ENCODE peak calls at places on chromosome 6, in five cellular contexts. C is activated B cell treated with CpG ODN at 0.5 μM for 24 hours, M is cardiac fibroblast, Q is A549, S is bronchial epithelial cell. B is an unnamed sample.

GRCh38 chr6:3565291-3565690 is 108.4 kb upstream of the SLC22A23 start:
- DNase-seq in C (no peak), M (no peak), Q (no peak), S (no peak), B (no peak)

GRCh38 chr6:148629910-148630470 is 116.8 kb upstream of the UST start:
- DNase-seq in C (no peak), M (peak), Q (no peak), S (peak), B (no peak)

GRCh38 chr6:43097098-43097489 is 21.0 kb downstream of the PTK7 start:
- DNase-seq in C (no peak), M (no peak), Q (no peak), S (no peak), B (no peak)

GRCh38 chr6:157982580-157983438 is 1.1 kb downstream of the SYNJ2 start:
- DNase-seq in C (no peak), M (peak), Q (peak), S (no peak), B (no peak)

GRCh38 chr6:85561750-85562357 is 31.8 kb downstream of the SNX14 start:
- DNase-seq in C (no peak), M (peak), Q (no peak), S (peak), B (no peak)

GRCh38 chr6:100210138-100210872 is 216.3 kb upstream of the MCHR2 start:
- DNase-seq in C (no peak), M (no peak), Q (no peak), S (no peak), B (no peak)

GRCh38 chr6:123742626-123743025 is 61.0 kb upstream of the NKAIN2 start:
- DNase-seq in C (no peak), M (no peak), Q (no peak), S (no peak), B (no peak)

GRCh38 chr6:2876210-2877056 is 26.7 kb downstream of the SERPINB9 start:
- DNase-seq in C (no peak), M (peak), Q (peak), S (peak), B (no peak)

GRCh38 chr6:154302111-154302752 is 54.4 kb downstream of the IPCEF1 start:
- DNase-seq in C (no peak), M (peak), Q (no peak), S (peak), B (peak)

GRCh38 chr6:101396552-101397173 is 3.2 kb downstream of the GRIK2 start:
- DNase-seq in C (no peak), M (peak), Q (no peak), S (peak), B (no peak)

GRCh38 chr6:40011844-40012243 is 77.6 kb upstream of the MOCS1 start:
- DNase-seq in C (no peak), M (no peak), Q (no peak), S (peak), B (no peak)

GRCh38 chr6:16639689-16640480 is 121.4 kb downstream of the ATXN1 start:
- DNase-seq in C (no peak), M (peak), Q (peak), S (peak), B (no peak)

GRCh38 chr6:56408976-56409375 is 161.6 kb upstream of the COL21A1 start:
- DNase-seq in C (no peak), M (no peak), Q (no peak), S (no peak), B (no peak)

GRCh38 chr6:113526553-113526952 is 330.6 kb upstream of the MARCKS start:
- DNase-seq in C (no peak), M (no peak), Q (no peak), S (peak), B (no peak)

GRCh38 chr6:48766349-48766748 is 655.4 kb upstream of the PTCHD4 start:
- DNase-seq in C (no peak), M (peak), Q (no peak), S (peak), B (no peak)

GRCh38 chr6:155795173-155795796 is 339.6 kb upstream of the NOX3 start:
- DNase-seq in C (no peak), M (peak), Q (no peak), S (no peak), B (no peak)

GRCh38 chr6:150813993-150814359 is 51.5 kb upstream of the MTHFD1L start:
- DNase-seq in C (no peak), M (peak), Q (peak), S (peak), B (no peak)

GRCh38 chr6:107690864-107691661 is 133.1 kb downstream of the SCML4 start:
- DNase-seq in C (no peak), M (peak), Q (no peak), S (peak), B (no peak)

GRCh38 chr6:5905431-5906339 is 101.0 kb downstream of the NRN1 start:
- DNase-seq in C (no peak), M (peak), Q (no peak), S (peak), B (no peak)

GRCh38 chr6:29537714-29538403 is 21.7 kb downstream of the UBD start:
- DNase-seq in C (no peak), M (no peak), Q (no peak), S (no peak), B (no peak)

GRCh38 chr6:32964776-32965175 is 3.6 kb upstream of the BRD2 start:
- DNase-seq in C (no peak), M (no peak), Q (no peak), S (no peak), B (no peak)

GRCh38 chr6:106398621-106399020 is 38.1 kb downstream of the CRYBG1 start:
- DNase-seq in C (no peak), M (no peak), Q (no peak), S (no peak), B (no peak)

GRCh38 chr6:128919412-128919811 is 36.5 kb downstream of the LAMA2 start:
- DNase-seq in C (no peak), M (peak), Q (no peak), S (peak), B (no peak)

GRCh38 chr6:12149944-12150510 is 137.9 kb downstream of the HIVEP1 start:
- DNase-seq in C (no peak), M (no peak), Q (no peak), S (no peak), B (no peak)

GRCh38 chr6:144006731-144007454 is 1.2 kb downstream of the PLAGL1 start:
- DNase-seq in C (no peak), M (peak), Q (peak), S (peak), B (no peak)

GRCh38 chr6:69026243-69026642 is 391.2 kb downstream of the ADGRB3 start:
- DNase-seq in C (no peak), M (peak), Q (no peak), S (peak), B (no peak)

GRCh38 chr6:118860363-118860762 is 33.6 kb upstream of the ASF1A start:
- DNase-seq in C (no peak), M (no peak), Q (no peak), S (no peak), B (no peak)

GRCh38 chr6:7052441-7052936 is 55.3 kb upstream of the RREB1 start:
- DNase-seq in C (no peak), M (peak), Q (no peak), S (peak), B (no peak)

GRCh38 chr6:111011360-111012142 is 29.7 kb downstream of the RPF2 start:
- DNase-seq in C (no peak), M (peak), Q (peak), S (peak), B (no peak)

GRCh38 chr6:25578538-25578937 is 73.5 kb upstream of the SCGN start:
- DNase-seq in C (no peak), M (no peak), Q (no peak), S (no peak), B (no peak)

GRCh38 chr6:3755637-3756515 is 4.4 kb upstream of the PXDC1 start:
- DNase-seq in C (no peak), M (no peak), Q (no peak), S (no peak), B (no peak)

GRCh38 chr6:104623052-104623690 is 236.5 kb downstream of the HACE1 start:
- DNase-seq in C (no peak), M (no peak), Q (peak), S (peak), B (no peak)
- TF ChIP-seq CTCF in C (no peak), M (peak), Q (no peak), S (peak), B (no peak)

DNA sequence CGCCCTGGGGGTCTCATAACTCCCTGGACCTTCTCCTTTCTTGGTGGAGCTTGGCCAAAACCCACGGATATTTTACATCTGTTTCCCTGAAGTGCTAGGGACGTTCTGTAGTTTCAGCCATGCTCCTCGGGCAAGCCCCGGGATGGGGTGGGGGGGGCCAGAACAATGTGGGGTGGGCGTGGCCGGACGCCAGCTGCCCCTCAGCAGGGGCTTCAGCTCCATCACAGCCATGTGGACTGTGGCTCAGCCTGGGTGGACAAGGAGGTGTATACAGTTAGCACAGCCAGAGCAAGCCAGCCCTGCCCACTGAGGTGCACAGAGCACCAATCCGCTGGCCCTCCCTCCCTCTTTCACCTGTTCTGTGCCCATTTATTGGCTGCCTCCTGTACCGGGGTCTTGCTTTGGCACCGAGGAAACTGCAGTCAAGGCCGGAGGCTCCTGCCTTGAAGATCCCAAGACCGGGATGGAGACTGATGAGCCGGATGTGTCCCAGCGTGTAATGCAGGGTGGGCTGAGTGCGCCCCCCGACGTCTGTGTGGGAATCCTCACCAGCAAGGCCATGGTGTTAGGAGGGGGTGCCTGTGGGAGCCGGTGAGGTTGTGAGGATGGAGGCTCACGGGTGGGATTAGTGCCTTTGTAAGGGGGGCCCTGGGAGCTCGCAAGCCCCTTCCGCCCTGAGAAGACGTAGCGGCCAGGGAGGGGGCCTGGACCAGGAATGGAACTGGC is 28.0 kb downstream of the FRMD1 start:
- DNase-seq in C (no peak), M (no peak), Q (no peak), S (no peak), B (peak)
- TF ChIP-seq CTCF in C (no peak), M (peak), Q (no peak), S (no peak), B (no peak)

GRCh38 chr6:160933256-160933655 is 58.3 kb upstream of the MAP3K4 start:
- DNase-seq in C (no peak), M (no peak), Q (no peak), S (no peak), B (no peak)
- TF ChIP-seq CTCF in C (no peak), M (peak), Q (no peak), S (peak), B (no peak)

DNA sequence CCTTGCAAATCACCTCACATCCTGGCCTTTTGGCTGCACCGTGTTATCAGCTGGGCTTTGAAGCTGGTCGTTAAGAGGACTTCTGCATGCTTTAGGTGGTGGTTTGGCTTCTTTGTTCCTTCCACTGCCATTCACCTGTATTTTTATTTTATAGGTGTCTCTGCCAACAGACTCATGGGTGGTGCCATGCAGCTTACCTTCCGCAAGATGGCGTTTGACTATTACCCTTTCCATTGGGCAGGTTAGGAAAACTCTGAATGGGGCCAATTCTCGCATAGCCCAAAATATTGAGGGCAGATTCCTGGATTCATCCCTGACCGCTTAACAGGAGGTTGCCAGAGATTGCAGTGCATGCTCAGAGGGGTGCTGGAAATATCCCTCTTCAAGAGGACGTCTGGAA is 32.4 kb downstream of the TAF11 start:
- DNase-seq in C (no peak), M (no peak), Q (no peak), S (no peak), B (no peak)
- TF ChIP-seq CTCF in C (no peak), M (no peak), Q (no peak), S (peak), B (no peak)

DNA sequence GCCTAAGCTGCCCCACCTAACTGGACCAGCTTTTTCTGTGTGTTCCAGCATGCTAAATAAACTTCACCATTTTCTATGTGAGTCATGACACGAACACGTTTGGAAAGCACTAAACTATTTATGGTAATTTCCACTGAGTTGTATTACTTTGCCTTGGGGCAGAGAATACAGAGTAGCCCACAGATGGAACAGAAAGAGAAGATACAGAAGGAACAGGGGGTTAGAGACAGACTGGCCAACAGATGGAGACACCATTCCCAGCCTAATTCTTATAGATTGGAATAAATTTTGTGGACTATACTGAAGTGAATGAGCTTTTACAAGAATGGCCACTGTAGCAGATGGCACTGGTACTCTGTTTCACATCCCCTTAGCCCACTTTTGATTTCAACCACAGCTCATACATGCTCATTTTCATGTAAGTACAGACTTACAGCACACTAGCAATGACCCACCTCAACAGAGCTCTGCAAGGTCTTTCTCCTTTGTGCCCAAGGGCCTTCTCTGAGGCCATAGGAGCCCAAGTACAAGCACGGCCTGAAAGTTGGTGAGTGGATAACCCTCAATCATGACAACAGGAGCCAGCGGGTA is 13.1 kb upstream of the NT5DC1 start:
- DNase-seq in C (peak), M (peak), Q (no peak), S (peak), B (no peak)
- TF ChIP-seq CTCF in C (no peak), M (no peak), Q (no peak), S (no peak), B (no peak)

GRCh38 chr6:38805127-38805655 is 90.1 kb downstream of the DNAH8 start:
- DNase-seq in C (no peak), M (no peak), Q (no peak), S (no peak), B (no peak)
- TF ChIP-seq CTCF in C (no peak), M (no peak), Q (no peak), S (no peak), B (no peak)

GRCh38 chr6:137945149-137945498 is 78.1 kb downstream of the TNFAIP3 start:
- DNase-seq in C (no peak), M (no peak), Q (no peak), S (no peak), B (no peak)
- TF ChIP-seq CTCF in C (no peak), M (no peak), Q (no peak), S (no peak), B (peak)

DNA sequence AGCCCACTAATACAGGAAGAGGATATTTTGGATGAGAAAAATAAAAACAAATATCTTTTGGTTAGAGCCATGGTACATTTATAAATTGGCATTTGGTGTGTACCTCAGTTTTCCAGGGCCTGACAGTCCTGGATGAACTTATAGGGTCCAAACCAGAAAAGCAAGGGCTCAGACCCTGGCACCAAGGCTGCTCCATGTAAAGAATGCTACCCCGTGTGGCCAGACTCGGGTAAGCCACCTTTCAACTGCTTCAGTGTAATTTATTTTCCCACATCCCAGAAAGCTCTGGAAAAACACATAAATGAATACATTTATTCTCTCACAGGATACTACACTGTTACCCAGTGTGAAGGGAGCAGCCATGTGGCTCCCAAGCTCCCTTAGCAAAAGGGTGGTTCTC is 13.9 kb downstream of the MRPL14 start:
- DNase-seq in C (no peak), M (no peak), Q (peak), S (no peak), B (no peak)
- TF ChIP-seq CTCF in C (no peak), M (peak), Q (no peak), S (peak), B (no peak)